ENCODE peak calls at places on chromosomes 4 and X, in four cellular contexts. One of them, this sample, is unnamed.

GRCh38 chrX:107684956-107685385 is 56.7 kb downstream of the PRPS1 start:
- DNase-seq in SK-N-SH: no peak
- DNase-seq in HFF-Myc: peak
- DNase-seq in GM12865: peak
- DNase-seq in this sample: no peak

GRCh38 chrX:131987252-131987651 is 35.9 kb upstream of the STK26 start:
- DNase-seq in SK-N-SH: no peak
- DNase-seq in HFF-Myc: no peak
- DNase-seq in GM12865: peak
- DNase-seq in this sample: no peak

GRCh38 chr4:82798168-82799005 is at the start of gene SCD5:
- DNase-seq in GM12865: peak
- DNase-seq in HFF-Myc: no peak
- DNase-seq in SK-N-SH: peak
- DNase-seq in this sample: peak

GRCh38 chr4:96472103-96472867 is 632.4 kb downstream of the PDHA2 start:
- DNase-seq in GM12865: no peak
- DNase-seq in HFF-Myc: no peak
- DNase-seq in SK-N-SH: no peak
- DNase-seq in this sample: no peak

GRCh38 chr4:95764961-95765360 is 74.9 kb upstream of the PDHA2 start:
- DNase-seq in GM12865: no peak
- DNase-seq in SK-N-SH: no peak
- DNase-seq in HFF-Myc: no peak
- DNase-seq in this sample: no peak

GRCh38 chr4:119667802-119668201 is 39.2 kb upstream of the PDE5A start:
- DNase-seq in HFF-Myc: no peak
- DNase-seq in GM12865: no peak
- DNase-seq in SK-N-SH: no peak
- DNase-seq in this sample: no peak

GRCh38 chr4:156598138-156598681 is 373.4 kb downstream of the PDGFC start:
- DNase-seq in HFF-Myc: no peak
- DNase-seq in SK-N-SH: no peak
- DNase-seq in GM12865: no peak
- DNase-seq in this sample: no peak

GRCh38 chrX:56800801-56801200 is 71.8 kb downstream of the NBDY start:
- DNase-seq in HFF-Myc: no peak
- DNase-seq in SK-N-SH: peak
- DNase-seq in GM12865: peak
- DNase-seq in this sample: no peak

GRCh38 chr4:171846232-171846631 is 33.0 kb downstream of the GALNTL6 start:
- DNase-seq in HFF-Myc: peak
- DNase-seq in GM12865: peak
- DNase-seq in SK-N-SH: peak
- DNase-seq in this sample: peak

GRCh38 chr4:164396439-164396838 is 357.5 kb upstream of the SMIM31 start:
- DNase-seq in GM12865: no peak
- DNase-seq in SK-N-SH: no peak
- DNase-seq in HFF-Myc: no peak
- DNase-seq in this sample: no peak

GRCh38 chrX:30893206-30893605 is 4.2 kb upstream of the TAB3 start:
- DNase-seq in GM12865: no peak
- DNase-seq in SK-N-SH: no peak
- DNase-seq in HFF-Myc: no peak
- DNase-seq in this sample: no peak

GRCh38 chrX:40511258-40511657 is 69.5 kb upstream of the ATP6AP2 start:
- DNase-seq in GM12865: no peak
- DNase-seq in HFF-Myc: no peak
- DNase-seq in SK-N-SH: no peak
- DNase-seq in this sample: no peak

GRCh38 chr4:124334119-124334518 is 378.4 kb downstream of the ANKRD50 start:
- DNase-seq in GM12865: peak
- DNase-seq in SK-N-SH: peak
- DNase-seq in HFF-Myc: peak
- DNase-seq in this sample: peak

DNA sequence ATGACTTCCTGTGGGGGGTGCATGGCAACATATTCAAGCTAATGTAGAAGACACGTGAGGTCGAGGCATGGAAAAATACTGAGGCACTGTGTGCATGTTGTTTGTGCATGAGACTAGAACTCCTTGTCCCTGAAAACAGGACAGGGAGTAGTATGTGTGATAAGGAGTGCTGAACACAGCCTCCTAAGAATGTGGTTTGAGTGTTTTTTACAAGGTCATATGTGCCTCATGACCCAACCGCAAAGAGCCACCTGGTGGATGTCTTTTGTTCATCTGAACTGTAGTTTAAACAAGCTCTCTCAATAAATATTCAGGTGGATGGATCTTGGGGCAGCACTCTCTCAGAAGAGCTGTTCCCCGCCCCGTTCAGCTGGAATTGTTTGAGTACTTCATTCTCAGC is 226.6 kb downstream of the NLGN4X start:
- DNase-seq in HFF-Myc: no peak
- DNase-seq in GM12865: no peak
- DNase-seq in SK-N-SH: no peak
- DNase-seq in this sample: no peak
- TF ChIP-seq CTCF in HFF-Myc: no peak
- TF ChIP-seq CTCF in GM12865: no peak
- TF ChIP-seq CTCF in SK-N-SH: no peak
- TF ChIP-seq CTCF in this sample: no peak

DNA sequence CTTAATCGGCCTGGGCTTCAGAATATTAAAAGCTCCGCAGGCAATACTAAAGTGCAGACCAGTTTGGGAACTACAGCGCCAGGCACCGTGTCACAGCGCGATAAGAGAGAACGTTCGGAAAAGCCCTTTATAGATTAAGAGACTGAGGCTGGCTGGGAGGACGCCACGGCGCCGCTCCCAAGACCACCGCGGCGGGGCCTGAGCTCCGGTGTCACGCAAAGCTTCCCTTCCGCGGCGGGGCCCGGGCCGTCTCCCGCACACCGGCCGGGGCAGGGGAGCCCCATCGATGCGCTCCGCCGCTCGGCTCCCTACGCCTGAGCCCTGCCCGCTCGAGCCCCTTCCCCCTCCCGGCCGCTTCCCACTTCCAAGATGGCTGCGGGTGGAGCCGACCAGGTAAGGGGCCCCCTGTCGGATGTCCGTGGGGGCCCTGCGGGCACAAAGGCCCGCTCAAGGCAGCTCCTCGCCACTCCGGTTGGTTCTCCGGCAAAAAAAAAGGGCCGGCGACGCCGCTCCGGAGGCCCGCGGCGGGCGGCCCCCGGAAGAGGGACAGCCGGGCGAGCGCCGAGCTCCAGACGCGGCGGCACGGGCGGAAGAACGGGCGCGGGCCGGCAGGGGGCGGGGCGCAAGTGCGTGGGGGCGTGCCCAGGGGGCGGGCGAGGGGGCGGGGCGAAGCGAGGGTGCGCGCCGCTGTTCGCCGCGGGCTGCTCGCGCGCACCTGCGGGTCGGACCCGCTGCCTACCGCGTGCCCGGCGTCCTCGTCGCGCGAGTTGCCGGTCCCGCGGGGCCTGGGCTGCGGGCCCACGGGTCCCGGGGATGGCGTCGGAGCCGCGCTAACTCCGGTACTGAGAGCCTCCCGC is at the start of gene TBC1D14:
- DNase-seq in HFF-Myc: no peak
- DNase-seq in GM12865: peak
- DNase-seq in SK-N-SH: peak
- DNase-seq in this sample: peak
- TF ChIP-seq CTCF in HFF-Myc: peak
- TF ChIP-seq CTCF in GM12865: no peak
- TF ChIP-seq CTCF in SK-N-SH: peak
- TF ChIP-seq CTCF in this sample: no peak

DNA sequence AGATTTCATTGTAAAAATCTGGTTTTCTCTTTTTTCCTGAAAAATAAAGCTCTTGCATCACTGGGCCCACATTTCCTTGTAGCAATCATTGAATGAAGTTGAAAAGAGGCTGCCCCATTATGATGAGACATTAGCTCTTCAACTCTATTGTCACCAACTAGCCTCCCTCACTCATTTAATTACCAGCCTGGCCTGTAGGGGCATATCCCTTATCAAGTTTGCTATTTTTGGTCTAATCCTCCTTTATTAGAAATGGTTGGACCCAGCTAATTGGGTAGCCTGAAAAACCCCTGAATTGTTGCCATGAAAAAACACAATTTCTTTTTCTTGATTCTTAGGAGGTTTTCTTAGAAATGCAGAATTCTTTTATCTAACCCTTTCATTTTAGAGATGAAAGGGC is 164.6 kb upstream of the CASK start:
- DNase-seq in SK-N-SH: no peak
- DNase-seq in HFF-Myc: no peak
- DNase-seq in GM12865: no peak
- DNase-seq in this sample: no peak
- TF ChIP-seq CTCF in SK-N-SH: peak
- TF ChIP-seq CTCF in HFF-Myc: no peak
- TF ChIP-seq CTCF in GM12865: no peak
- TF ChIP-seq CTCF in this sample: no peak

GRCh38 chrX:93585661-93586060 is 87.7 kb downstream of the NAP1L3 start:
- DNase-seq in HFF-Myc: no peak
- DNase-seq in SK-N-SH: no peak
- DNase-seq in GM12865: no peak
- DNase-seq in this sample: no peak

GRCh38 chrX:93594780-93595179 is 78.6 kb downstream of the NAP1L3 start:
- DNase-seq in GM12865: no peak
- DNase-seq in SK-N-SH: no peak
- DNase-seq in HFF-Myc: no peak
- DNase-seq in this sample: no peak

DNA sequence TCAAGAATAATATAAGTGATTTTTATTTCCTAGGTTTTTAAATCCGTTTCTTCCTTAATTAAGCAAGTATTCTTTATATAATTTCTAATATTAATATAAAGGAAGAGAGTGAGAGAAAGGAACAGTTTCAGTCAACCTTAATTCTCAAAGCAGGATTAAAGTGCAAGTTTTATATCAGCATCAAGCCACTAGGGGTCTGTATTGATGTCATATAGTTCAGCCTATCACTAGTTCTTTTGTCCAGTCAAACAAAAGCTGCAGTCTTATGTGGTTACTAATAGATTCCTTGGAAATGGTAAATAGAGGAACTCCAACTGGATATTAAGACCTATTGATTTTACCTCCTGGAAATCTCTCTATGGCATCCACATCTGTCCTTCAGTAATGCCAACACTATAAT is 82.0 kb downstream of the NAP1L3 start:
- DNase-seq in SK-N-SH: no peak
- DNase-seq in GM12865: no peak
- DNase-seq in HFF-Myc: no peak
- DNase-seq in this sample: no peak
- TF ChIP-seq CTCF in SK-N-SH: peak
- TF ChIP-seq CTCF in GM12865: no peak
- TF ChIP-seq CTCF in HFF-Myc: no peak
- TF ChIP-seq CTCF in this sample: no peak

GRCh38 chr4:37243061-37243460 is 1.5 kb upstream of the NWD2 start:
- DNase-seq in GM12865: peak
- DNase-seq in SK-N-SH: no peak
- DNase-seq in HFF-Myc: no peak
- DNase-seq in this sample: no peak
- TF ChIP-seq CTCF in GM12865: peak
- TF ChIP-seq CTCF in SK-N-SH: peak
- TF ChIP-seq CTCF in HFF-Myc: no peak
- TF ChIP-seq CTCF in this sample: no peak

GRCh38 chrX:10477525-10477924 is 142.9 kb downstream of the MID1 start:
- DNase-seq in SK-N-SH: no peak
- DNase-seq in GM12865: no peak
- DNase-seq in HFF-Myc: no peak
- DNase-seq in this sample: no peak
- TF ChIP-seq CTCF in SK-N-SH: no peak
- TF ChIP-seq CTCF in GM12865: no peak
- TF ChIP-seq CTCF in HFF-Myc: no peak
- TF ChIP-seq CTCF in this sample: no peak

DNA sequence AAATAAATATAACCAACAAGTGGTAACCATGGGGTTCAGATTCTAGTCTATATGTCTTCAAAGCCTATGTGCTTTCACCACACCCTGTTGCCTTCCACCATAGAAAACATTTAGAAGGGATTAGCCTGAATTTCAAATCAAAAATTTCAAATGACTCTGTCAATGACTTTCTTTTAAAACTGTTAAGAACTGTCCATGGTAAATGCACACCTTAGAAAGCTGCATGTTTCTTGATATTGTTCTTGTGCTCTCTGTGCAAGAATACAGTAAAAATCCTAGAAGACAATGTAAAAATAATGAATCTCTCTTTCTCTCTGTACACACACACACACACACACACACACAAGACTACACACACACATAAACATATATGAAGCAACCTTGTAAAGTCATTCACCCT is 74.6 kb upstream of the EXOC1L start:
- DNase-seq in HFF-Myc: no peak
- DNase-seq in GM12865: no peak
- DNase-seq in SK-N-SH: no peak
- DNase-seq in this sample: no peak
- TF ChIP-seq CTCF in HFF-Myc: no peak
- TF ChIP-seq CTCF in GM12865: no peak
- TF ChIP-seq CTCF in SK-N-SH: no peak
- TF ChIP-seq CTCF in this sample: no peak

GRCh38 chrX:154981116-154981411 is 41.5 kb downstream of the F8 start:
- DNase-seq in GM12865: no peak
- DNase-seq in HFF-Myc: no peak
- DNase-seq in SK-N-SH: no peak
- DNase-seq in this sample: no peak
- TF ChIP-seq CTCF in GM12865: no peak
- TF ChIP-seq CTCF in HFF-Myc: no peak
- TF ChIP-seq CTCF in SK-N-SH: no peak
- TF ChIP-seq CTCF in this sample: no peak

DNA sequence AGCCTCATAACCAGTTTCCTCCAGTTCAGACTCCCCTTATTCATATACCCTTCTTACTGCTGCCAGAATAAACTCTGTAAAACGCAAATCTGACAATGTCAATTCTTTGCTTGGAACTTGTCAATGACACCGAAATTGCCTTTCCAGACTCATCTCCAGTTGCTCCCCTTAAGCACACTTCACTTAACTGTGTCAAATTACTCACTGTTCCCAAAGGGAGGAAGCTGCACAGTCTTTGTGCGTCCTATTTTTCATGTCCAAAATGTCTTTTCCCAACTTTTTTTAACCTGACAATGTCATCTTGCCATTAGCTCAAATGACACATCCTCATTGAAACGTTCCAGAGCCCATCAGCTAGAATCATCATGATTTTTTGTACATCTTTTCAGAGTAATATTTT is 867.3 kb downstream of the RPA4 start:
- DNase-seq in HFF-Myc: no peak
- DNase-seq in GM12865: no peak
- DNase-seq in SK-N-SH: no peak
- DNase-seq in this sample: no peak
- TF ChIP-seq CTCF in HFF-Myc: no peak
- TF ChIP-seq CTCF in GM12865: no peak
- TF ChIP-seq CTCF in SK-N-SH: no peak
- TF ChIP-seq CTCF in this sample: no peak